ENCODE peak calls at places on chromosomes 3 and 15, in four cellular contexts. V, S, H and I are unnamed samples.

GRCh38 chr3:45664558-45664957 is 24.6 kb upstream of the SACM1L start:
- DNase-seq in H (no peak), S (no peak), V (no peak), I (no peak)

GRCh38 chr3:124281453-124282316 is 289.8 kb upstream of the ROPN1 start:
- DNase-seq in V (no peak), S (peak; percentile 33), H (no peak), I (no peak)

GRCh38 chr3:181730364-181730763 is 18.6 kb downstream of the SOX2 start:
- DNase-seq in S (no peak), H (no peak), V (no peak), I (no peak)

GRCh38 chr15:22871481-22872076 is 33.1 kb downstream of the NIPA2 start:
- DNase-seq in V (no peak), H (no peak), S (no peak), I (no peak)

GRCh38 chr3:109224333-109224732 is 87.8 kb downstream of the C3orf85 start:
- DNase-seq in H (no peak), S (peak; percentile 52), V (no peak), I (no peak)

GRCh38 chr3:119319311-119319710 is 25.1 kb downstream of the ARHGAP31 start:
- DNase-seq in S (no peak), H (no peak), V (no peak), I (no peak)

GRCh38 chr3:187746479-187747335 is 1.4 kb upstream of the BCL6 start:
- DNase-seq in V (no peak), H (no peak), S (peak; percentile 64), I (no peak)

GRCh38 chr15:98740963-98741362 is 92.6 kb downstream of the IGF1R start:
- DNase-seq in S (no peak), V (no peak), H (no peak), I (no peak)

GRCh38 chr3:187913617-187914033 is 168.4 kb upstream of the BCL6 start:
- DNase-seq in H (no peak), V (no peak), S (peak; percentile 18), I (no peak)

GRCh38 chr3:64627042-64627441 is 60.8 kb downstream of the ADAMTS9 start:
- DNase-seq in H (no peak), V (no peak), S (no peak), I (no peak)

GRCh38 chr3:126521122-126521891 is 2.6 kb upstream of the CHST13 start:
- DNase-seq in S (no peak), V (no peak), H (no peak), I (no peak)

GRCh38 chr15:59997070-59997701 is 6.9 kb upstream of the FOXB1 start:
- DNase-seq in V (no peak), S (no peak), H (no peak), I (no peak)

GRCh38 chr15:30065025-30065801 is 17.5 kb upstream of the GOLGA8J start:
- DNase-seq in V (peak; percentile 84), S (no peak), H (no peak), I (peak; percentile 77)

GRCh38 chr15:22949074-22949547 is 31.1 kb downstream of the CYFIP1 start:
- DNase-seq in V (no peak), S (peak; percentile 62), H (peak; percentile 73), I (no peak)

GRCh38 chr15:25236861-25237155 is 202.0 kb downstream of the UBE3A start:
- DNase-seq in H (no peak), V (no peak), S (no peak), I (no peak)

GRCh38 chr3:13274125-13274873 is 145.8 kb downstream of the NUP210 start:
- DNase-seq in V (no peak), H (no peak), S (no peak), I (no peak)

GRCh38 chr3:176737480-176738147 is 459.7 kb downstream of the TBL1XR1 start:
- DNase-seq in V (no peak), S (no peak), H (no peak), I (no peak)

GRCh38 chr15:66757521-66757920 is 55.5 kb downstream of the SMAD6 start:
- DNase-seq in S (no peak), V (no peak), H (no peak), I (no peak)

GRCh38 chr3:45078910-45079522 is 52.9 kb downstream of the CLEC3B start:
- DNase-seq in H (no peak), V (no peak), S (no peak), I (no peak)

GRCh38 chr3:127141921-127142730 is 50.8 kb upstream of the PRR23E start:
- DNase-seq in S (peak; percentile 88), H (no peak), V (no peak), I (no peak)

GRCh38 chr3:27767000-27767399 is 44.9 kb upstream of the EOMES start:
- DNase-seq in H (no peak), V (no peak), S (no peak), I (no peak)

GRCh38 chr3:125443923-125444322 is 68.8 kb upstream of the ZNF148 start:
- DNase-seq in V (peak; percentile 84), H (no peak), S (no peak), I (peak; percentile 41)

GRCh38 chr3:158771577-158771976 is 30.3 kb upstream of the MFSD1 start:
- DNase-seq in S (no peak), H (no peak), V (no peak), I (no peak)

GRCh38 chr3:124230928-124231456 is 239.1 kb upstream of the ROPN1 start:
- DNase-seq in S (no peak), V (no peak), H (no peak), I (no peak)

GRCh38 chr3:39103324-39103693 is 4.1 kb downstream of the GORASP1 start:
- DNase-seq in H (no peak), S (no peak), V (no peak), I (no peak)

GRCh38 chr15:88646951-88647350 is 8.1 kb downstream of the ISG20 start:
- DNase-seq in H (no peak), V (no peak), S (no peak), I (no peak)

GRCh38 chr3:127814325-127814781 is 8.0 kb downstream of the MGLL start:
- DNase-seq in H (no peak), V (no peak), S (no peak), I (no peak)

GRCh38 chr3:195467641-195468390 is 25.0 kb upstream of the ACAP2 start:
- DNase-seq in H (no peak), V (peak; percentile 23), S (no peak), I (peak; percentile 29)

GRCh38 chr3:13107661-13108060 is 34.4 kb upstream of the IQSEC1 start:
- DNase-seq in S (no peak), V (no peak), H (no peak), I (no peak)

GRCh38 chr3:119937229-119937628 is 155.3 kb downstream of the NR1I2 start:
- DNase-seq in S (no peak), H (no peak), V (no peak), I (no peak)

GRCh38 chr3:130935761-130936160 is 41.9 kb downstream of the ATP2C1 start:
- DNase-seq in H (no peak), S (no peak), V (peak; percentile 38), I (no peak)

GRCh38 chr3:130933801-130934345 is 40.0 kb downstream of the ATP2C1 start:
- DNase-seq in V (no peak), S (no peak), H (no peak), I (no peak)

GRCh38 chr3:130929827-130930226 is 35.9 kb downstream of the ATP2C1 start:
- DNase-seq in H (no peak), V (no peak), S (no peak), I (no peak)

GRCh38 chr3:130932979-130933378 is 39.1 kb downstream of the ATP2C1 start:
- DNase-seq in V (no peak), S (no peak), H (no peak), I (no peak)

DNA sequence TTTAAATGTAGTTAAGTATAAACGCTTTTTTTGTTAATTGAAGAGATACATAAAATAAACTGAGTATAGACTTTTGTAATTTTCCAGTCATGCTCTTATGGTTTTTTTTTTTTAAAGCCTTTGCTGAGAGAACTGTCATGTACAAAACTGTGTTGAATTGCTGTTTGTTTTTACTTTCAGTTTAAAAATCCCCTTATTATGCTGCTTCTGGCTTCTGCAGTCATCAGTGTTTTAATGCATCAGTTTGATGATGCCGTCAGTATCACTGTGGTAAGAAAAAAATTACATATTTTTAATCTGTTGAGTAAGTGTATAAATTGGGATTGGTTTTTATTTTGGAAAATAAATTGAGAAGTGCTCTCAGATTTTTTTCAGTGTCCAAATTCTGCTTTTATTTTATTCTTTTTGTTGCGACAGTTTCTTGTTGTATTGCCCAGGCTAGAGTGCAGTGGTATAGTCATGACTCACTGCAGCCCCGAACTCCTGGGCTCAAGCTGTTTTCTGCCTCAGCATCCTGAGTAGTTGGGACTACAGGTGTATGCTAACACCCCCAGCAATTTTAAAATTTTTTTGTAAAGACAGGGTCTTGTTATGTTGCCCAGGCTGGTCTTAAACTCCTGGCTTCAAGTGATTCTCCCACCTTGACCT is 40.7 kb downstream of the ATP2C1 start:
- DNase-seq in H (no peak), V (no peak), S (no peak), I (no peak)
- H3K4me3 ChIP-seq in H (no peak overlapping the region), V (no peak overlapping the region), S (no peak overlapping the region), I (no peak overlapping the region)

GRCh38 chr3:100158877-100159563 is 44.7 kb upstream of the FILIP1L start:
- DNase-seq in V (no peak), S (no peak), H (no peak), I (no peak)

GRCh38 chr3:100157617-100158016 is 43.3 kb upstream of the FILIP1L start:
- DNase-seq in S (no peak), V (no peak), H (no peak), I (no peak)

GRCh38 chr3:100155105-100155504 is 40.8 kb upstream of the FILIP1L start:
- DNase-seq in H (no peak), V (no peak), S (no peak), I (no peak)

GRCh38 chr3:100154171-100154570 is 39.9 kb upstream of the FILIP1L start:
- DNase-seq in H (no peak), S (no peak), V (no peak), I (no peak)

DNA sequence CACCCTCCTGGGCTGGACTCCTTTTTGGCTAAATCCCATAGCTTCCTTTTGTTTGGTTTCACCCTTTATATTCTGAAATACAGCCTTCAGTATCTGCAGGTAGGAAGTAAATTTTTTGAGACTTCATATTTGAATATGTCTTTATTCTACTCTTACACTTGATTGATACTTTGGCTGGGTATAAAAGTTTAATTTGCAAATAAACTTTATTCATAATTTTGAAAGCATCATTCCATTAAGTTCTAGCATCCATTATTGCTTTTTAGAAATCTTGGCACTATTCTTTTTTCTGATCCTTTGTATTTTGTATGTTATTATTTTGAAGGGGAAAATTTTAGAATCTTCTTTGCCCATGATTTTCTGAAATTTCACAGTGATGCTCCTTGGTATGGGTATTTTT is 41.3 kb upstream of the FILIP1L start:
- DNase-seq in S (no peak), H (no peak), V (no peak), I (no peak)
- H3K4me3 ChIP-seq in S (no peak overlapping the region), H (no peak overlapping the region), V (no peak overlapping the region), I (no peak overlapping the region)

GRCh38 chr15:43794269-43795037 is 2.3 kb downstream of the SERF2 start:
- DNase-seq in S (no peak), V (no peak), H (no peak), I (no peak)
- H3K4me3 ChIP-seq in S (no peak overlapping the region), V (peak overlapping the region; percentile 6), H (no peak overlapping the region), I (no peak overlapping the region)

GRCh38 chr15:91374336-91374735 is 274.3 kb downstream of the SV2B start:
- DNase-seq in H (no peak), V (no peak), S (no peak), I (no peak)

GRCh38 chr15:91369823-91370222 is 269.8 kb downstream of the SV2B start:
- DNase-seq in V (no peak), S (no peak), H (no peak), I (no peak)
- H3K4me3 ChIP-seq in V (no peak overlapping the region), S (no peak overlapping the region), H (no peak overlapping the region), I (no peak overlapping the region)